ENCODE peak calls at places on chromosomes 16 and 17, in four cellular contexts. One of them, this sample, is unnamed.

GRCh38 chr17:66831383-66832220 is 3.3 kb upstream of the CACNG5 start:
- DNase-seq in lower lobe of right lung: no peak
- DNase-seq in heart right ventricle: no peak
- DNase-seq in GM10248: no peak
- DNase-seq in this sample: peak

GRCh38 chr17:45355087-45355486 is 38.3 kb upstream of the MAP3K14 start:
- DNase-seq in heart right ventricle: no peak
- DNase-seq in lower lobe of right lung: no peak
- DNase-seq in GM10248: no peak
- DNase-seq in this sample: peak

GRCh38 chr17:17119106-17119505 is 76.8 kb downstream of the MPRIP start:
- DNase-seq in GM10248: no peak
- DNase-seq in lower lobe of right lung: peak
- DNase-seq in heart right ventricle: peak
- DNase-seq in this sample: no peak

GRCh38 chr17:65057520-65058075 is 1.1 kb upstream of the GNA13 start:
- DNase-seq in heart right ventricle: peak
- DNase-seq in lower lobe of right lung: no peak
- DNase-seq in GM10248: no peak
- DNase-seq in this sample: peak

GRCh38 chr16:50467559-50467942 is 80.6 kb upstream of the NKD1 start:
- DNase-seq in lower lobe of right lung: no peak
- DNase-seq in heart right ventricle: no peak
- DNase-seq in GM10248: no peak
- DNase-seq in this sample: no peak

GRCh38 chr17:4582691-4583090 is 1.6 kb upstream of the SMTNL2 start:
- DNase-seq in heart right ventricle: no peak
- DNase-seq in lower lobe of right lung: no peak
- DNase-seq in GM10248: no peak
- DNase-seq in this sample: no peak

GRCh38 chr16:2027024-2028010 is 615 bp downstream of the NHERF2 start:
- DNase-seq in heart right ventricle: peak
- DNase-seq in lower lobe of right lung: no peak
- DNase-seq in GM10248: no peak
- DNase-seq in this sample: no peak

GRCh38 chr17:81036128-81036891 is 1.4 kb downstream of the BAIAP2 start:
- DNase-seq in GM10248: no peak
- DNase-seq in heart right ventricle: no peak
- DNase-seq in lower lobe of right lung: peak
- DNase-seq in this sample: no peak

GRCh38 chr16:75044800-75045361 is 46.1 kb downstream of the ZNRF1 start:
- DNase-seq in GM10248: no peak
- DNase-seq in heart right ventricle: peak
- DNase-seq in lower lobe of right lung: peak
- DNase-seq in this sample: peak

GRCh38 chr16:18975109-18975508 is 8.6 kb upstream of the TMC7 start:
- DNase-seq in GM10248: no peak
- DNase-seq in heart right ventricle: no peak
- DNase-seq in lower lobe of right lung: no peak
- DNase-seq in this sample: no peak
- TF ChIP-seq CTCF in GM10248: no peak
- TF ChIP-seq CTCF in heart right ventricle: no peak
- TF ChIP-seq CTCF in lower lobe of right lung: no peak
- TF ChIP-seq CTCF in this sample: no peak

GRCh38 chr16:14489460-14489859 is 140.6 kb downstream of the PARN start:
- DNase-seq in GM10248: no peak
- DNase-seq in lower lobe of right lung: no peak
- DNase-seq in heart right ventricle: no peak
- DNase-seq in this sample: no peak
- TF ChIP-seq CTCF in GM10248: no peak
- TF ChIP-seq CTCF in lower lobe of right lung: no peak
- TF ChIP-seq CTCF in heart right ventricle: no peak
- TF ChIP-seq CTCF in this sample: no peak

DNA sequence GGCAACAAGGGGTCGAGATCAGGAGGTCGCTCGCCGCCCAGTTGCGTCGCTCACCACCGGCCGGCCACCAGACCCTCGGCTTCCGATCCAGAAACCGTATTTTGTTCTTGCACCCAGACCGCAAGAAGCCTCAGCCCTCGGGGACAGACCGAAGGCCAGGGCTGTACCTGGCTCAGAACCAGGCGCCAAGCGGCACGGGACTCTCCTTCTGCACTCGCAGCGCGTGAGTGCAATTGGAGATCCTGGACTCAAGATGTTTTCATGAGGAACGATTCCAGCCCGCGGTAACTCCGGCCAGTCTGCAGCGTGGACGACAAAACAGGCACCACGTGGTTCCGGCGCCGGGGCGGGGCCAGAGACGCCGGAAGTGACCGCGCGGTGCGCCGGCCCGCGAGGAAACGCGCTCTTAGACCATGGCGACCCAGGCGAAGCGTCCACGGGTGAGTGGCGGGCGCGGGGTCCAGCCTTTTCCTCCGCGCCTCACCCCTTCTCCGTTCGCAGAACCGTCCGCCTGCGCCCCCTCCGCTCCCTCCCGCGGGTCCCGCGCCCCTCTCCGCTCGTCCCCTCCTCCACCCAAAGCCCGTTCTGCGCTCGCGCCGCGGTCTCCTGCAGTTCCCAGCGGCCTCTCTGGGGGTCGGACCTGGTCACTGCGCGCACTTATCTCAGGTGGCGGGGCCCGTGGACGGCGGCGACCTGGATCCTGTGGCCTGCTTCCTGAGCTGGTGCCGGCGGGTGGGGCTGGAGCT is at the start of gene SETD6:
- DNase-seq in lower lobe of right lung: peak
- DNase-seq in GM10248: peak
- DNase-seq in heart right ventricle: peak
- DNase-seq in this sample: peak
- TF ChIP-seq CTCF in lower lobe of right lung: peak
- TF ChIP-seq CTCF in GM10248: peak
- TF ChIP-seq CTCF in heart right ventricle: peak
- TF ChIP-seq CTCF in this sample: peak

GRCh38 chr17:31405941-31406371 is 14.5 kb downstream of the RAB11FIP4 start:
- DNase-seq in heart right ventricle: no peak
- DNase-seq in lower lobe of right lung: no peak
- DNase-seq in GM10248: no peak
- DNase-seq in this sample: no peak
- TF ChIP-seq CTCF in heart right ventricle: no peak
- TF ChIP-seq CTCF in lower lobe of right lung: no peak
- TF ChIP-seq CTCF in GM10248: no peak
- TF ChIP-seq CTCF in this sample: no peak

GRCh38 chr17:40319651-40320550 is 10.9 kb downstream of the RARA start:
- DNase-seq in lower lobe of right lung: peak
- DNase-seq in GM10248: no peak
- DNase-seq in heart right ventricle: peak
- DNase-seq in this sample: no peak

GRCh38 chr17:40317345-40317873 is 8.4 kb downstream of the RARA start:
- DNase-seq in lower lobe of right lung: no peak
- DNase-seq in GM10248: peak
- DNase-seq in heart right ventricle: no peak
- DNase-seq in this sample: no peak

GRCh38 chr17:40320771-40321501 is 12.0 kb downstream of the RARA start:
- DNase-seq in heart right ventricle: peak
- DNase-seq in lower lobe of right lung: peak
- DNase-seq in GM10248: no peak
- DNase-seq in this sample: no peak

GRCh38 chr17:40317880-40318834 is 9.2 kb downstream of the RARA start:
- DNase-seq in GM10248: peak
- DNase-seq in heart right ventricle: peak
- DNase-seq in lower lobe of right lung: peak
- DNase-seq in this sample: peak

DNA sequence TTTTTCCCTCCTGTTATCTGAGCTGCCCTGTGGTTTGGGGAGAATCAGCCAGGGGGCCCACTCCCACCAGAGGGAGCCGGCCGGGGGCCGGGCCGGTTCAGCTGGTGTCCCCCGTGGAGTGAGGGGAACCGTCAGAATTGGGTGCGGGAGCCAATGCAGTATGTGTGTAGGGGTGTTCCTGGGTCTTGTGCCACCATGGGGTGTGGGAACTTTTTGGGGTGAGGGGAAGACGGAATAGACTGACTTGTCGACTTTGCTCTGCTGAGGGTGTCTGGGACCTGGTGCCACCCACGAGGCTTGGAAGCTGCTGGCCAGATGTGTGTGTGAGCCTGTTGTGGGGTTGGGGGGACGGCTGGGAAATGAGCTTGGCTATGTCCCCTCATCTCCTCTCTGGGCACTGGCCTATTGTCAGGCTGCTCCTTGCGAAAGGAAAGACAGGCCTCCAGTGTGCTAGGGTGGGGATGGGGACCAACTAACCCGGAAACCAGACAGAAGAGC is 9.9 kb downstream of the RARA start:
- DNase-seq in heart right ventricle: no peak
- DNase-seq in GM10248: no peak
- DNase-seq in lower lobe of right lung: peak
- DNase-seq in this sample: no peak
- TF ChIP-seq CTCF in heart right ventricle: peak
- TF ChIP-seq CTCF in GM10248: no peak
- TF ChIP-seq CTCF in lower lobe of right lung: no peak
- TF ChIP-seq CTCF in this sample: no peak

DNA sequence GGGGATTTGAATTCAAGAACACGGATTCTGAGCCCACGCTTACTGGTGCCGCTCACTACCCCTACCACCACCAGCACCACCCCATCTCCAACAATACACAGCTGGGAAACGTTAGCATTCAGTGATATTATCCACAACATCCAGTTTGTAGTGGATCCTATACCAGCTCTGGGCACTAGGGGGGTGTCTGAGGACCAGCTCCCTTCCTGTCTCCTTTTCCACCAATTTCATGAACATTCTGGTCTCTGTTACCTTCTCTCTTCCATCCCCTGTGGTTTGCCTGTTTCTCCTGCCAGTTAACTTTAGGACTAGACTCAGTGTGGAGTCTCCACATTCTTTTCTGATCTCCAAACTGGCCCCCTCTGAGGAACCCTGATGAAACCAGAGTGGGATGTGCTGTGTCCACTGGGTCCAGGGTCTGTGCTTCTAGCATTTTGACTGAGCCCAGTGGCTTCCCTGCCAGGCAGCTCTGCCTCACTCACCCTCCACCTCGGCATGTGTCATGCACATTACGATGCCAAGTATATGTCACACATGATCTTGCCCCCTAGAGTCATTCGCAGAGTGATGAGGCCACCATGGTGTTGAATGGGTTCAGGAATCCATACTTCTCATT is 187.0 kb upstream of the CDH13 start:
- DNase-seq in lower lobe of right lung: no peak
- DNase-seq in GM10248: peak
- DNase-seq in heart right ventricle: no peak
- DNase-seq in this sample: no peak
- TF ChIP-seq CTCF in lower lobe of right lung: peak
- TF ChIP-seq CTCF in GM10248: no peak
- TF ChIP-seq CTCF in heart right ventricle: peak
- TF ChIP-seq CTCF in this sample: no peak

GRCh38 chr17:39015546-39015935 is 48.3 kb upstream of the FBXO47 start:
- DNase-seq in lower lobe of right lung: no peak
- DNase-seq in GM10248: no peak
- DNase-seq in heart right ventricle: no peak
- DNase-seq in this sample: no peak
- TF ChIP-seq CTCF in lower lobe of right lung: no peak
- TF ChIP-seq CTCF in GM10248: no peak
- TF ChIP-seq CTCF in heart right ventricle: no peak
- TF ChIP-seq CTCF in this sample: no peak

DNA sequence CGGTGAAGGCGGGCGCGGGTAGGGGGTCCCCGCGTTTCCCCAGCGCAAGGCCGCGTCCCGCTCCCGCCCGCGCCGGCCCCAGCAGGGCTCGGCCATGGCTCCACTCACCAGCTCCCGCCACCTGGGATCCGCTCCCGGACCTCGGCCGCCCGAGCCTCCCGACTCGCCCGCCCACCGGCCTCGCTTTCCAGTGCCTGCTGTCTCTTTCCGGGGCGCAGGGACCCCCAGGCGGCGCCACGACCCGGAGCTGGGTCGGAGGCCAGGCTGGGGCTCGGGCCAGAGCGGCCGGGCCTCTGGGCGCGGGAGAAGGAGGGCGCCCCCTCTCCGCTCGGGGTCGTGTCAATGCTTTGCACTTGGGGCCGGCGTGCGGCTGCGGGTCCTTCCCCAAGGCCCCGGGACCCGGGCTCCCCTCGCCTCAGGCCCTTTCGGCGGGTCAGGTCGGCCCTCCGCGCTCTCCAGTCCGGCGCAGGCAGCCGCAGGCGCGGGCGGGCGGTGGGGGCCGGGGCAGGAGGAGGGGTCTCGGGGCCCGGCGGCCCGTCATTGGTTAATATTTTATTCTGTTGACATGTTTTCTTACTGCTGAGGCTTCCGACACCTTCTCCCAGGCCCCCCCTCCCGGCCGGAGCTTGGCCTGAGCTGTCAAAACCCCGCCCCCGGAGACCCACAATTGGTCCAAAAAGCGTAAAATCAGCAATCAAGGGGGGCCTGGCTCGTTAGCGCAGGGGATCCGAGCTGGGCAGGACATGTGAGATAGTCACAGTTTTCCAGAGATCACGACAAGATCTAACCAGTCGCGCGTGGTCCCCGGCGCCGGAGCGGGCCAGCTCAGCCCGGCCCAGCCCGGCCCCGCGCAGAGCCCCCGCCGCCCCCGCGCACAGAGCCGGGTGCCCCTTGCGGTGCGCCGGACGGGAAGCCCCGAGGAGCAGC is at the start of gene TBX2:
- DNase-seq in GM10248: no peak
- DNase-seq in lower lobe of right lung: peak
- DNase-seq in heart right ventricle: peak
- DNase-seq in this sample: no peak
- TF ChIP-seq CTCF in GM10248: no peak
- TF ChIP-seq CTCF in lower lobe of right lung: no peak
- TF ChIP-seq CTCF in heart right ventricle: peak
- TF ChIP-seq CTCF in this sample: no peak

GRCh38 chr16:48384305-48384981 is 770 bp downstream of the SIAH1 start:
- DNase-seq in lower lobe of right lung: peak
- DNase-seq in GM10248: peak
- DNase-seq in heart right ventricle: peak
- DNase-seq in this sample: peak

GRCh38 chr16:48383877-48384304 is 1.3 kb downstream of the SIAH1 start:
- DNase-seq in heart right ventricle: no peak
- DNase-seq in GM10248: no peak
- DNase-seq in lower lobe of right lung: no peak
- DNase-seq in this sample: no peak

GRCh38 chr16:48386559-48387312 is 1.5 kb upstream of the SIAH1 start:
- DNase-seq in heart right ventricle: no peak
- DNase-seq in GM10248: no peak
- DNase-seq in lower lobe of right lung: no peak
- DNase-seq in this sample: no peak

GRCh38 chr16:48384982-48385271 is 286 bp downstream of the SIAH1 start:
- DNase-seq in heart right ventricle: no peak
- DNase-seq in lower lobe of right lung: no peak
- DNase-seq in GM10248: peak
- DNase-seq in this sample: no peak

GRCh38 chr16:48385272-48385953 is at the start of gene SIAH1:
- DNase-seq in lower lobe of right lung: peak
- DNase-seq in heart right ventricle: peak
- DNase-seq in GM10248: peak
- DNase-seq in this sample: peak
- TF ChIP-seq CTCF in lower lobe of right lung: no peak
- TF ChIP-seq CTCF in heart right ventricle: no peak
- TF ChIP-seq CTCF in GM10248: no peak
- TF ChIP-seq CTCF in this sample: no peak

This sample was measured in lower leg skin.